ENCODE peak calls at places on chromosomes 2 and 18, in four cellular contexts. G is lower lobe of right lung, H is neural crest cell, A is colonic mucosa. M is an unnamed sample.

GRCh38 chr2:159615936-159616733 is at the start of gene BAZ2B:
- DNase-seq in G (no peak), H (peak; percentile 63), A (peak; percentile 65), M (peak; percentile 44)

GRCh38 chr18:48279312-48279711 is 129.9 kb downstream of the ZBTB7C start:
- DNase-seq in G (no peak), H (no peak), A (no peak), M (no peak)

GRCh38 chr18:68778280-68778875 is 19.5 kb upstream of the CCDC102B start:
- DNase-seq in G (no peak), H (no peak), A (no peak), M (no peak)

GRCh38 chr2:200787351-200788128 is 24.2 kb upstream of the BZW1 start:
- DNase-seq in G (no peak), H (no peak), A (no peak), M (no peak)

GRCh38 chr2:144165599-144166250 is 354.2 kb downstream of the ZEB2 start:
- DNase-seq in G (no peak), H (no peak), A (no peak), M (no peak)

GRCh38 chr2:59025157-59025757 is 784.1 kb upstream of the FANCL start:
- DNase-seq in G (peak; percentile 52), H (peak; percentile 59), A (peak; percentile 19), M (no peak)

GRCh38 chr2:107197601-107198000 is 311.6 kb upstream of the ST6GAL2 start:
- DNase-seq in G (no peak), H (no peak), A (no peak), M (no peak)

GRCh38 chr2:222715729-222716128 is 44.3 kb downstream of the MOGAT1 start:
- DNase-seq in G (no peak), H (no peak), A (peak; percentile 54), M (no peak)

GRCh38 chr2:30257266-30258214 is 26.2 kb downstream of the LBH start:
- DNase-seq in G (no peak), H (no peak), A (no peak), M (no peak)

GRCh38 chr2:128734521-128735295 is 416.0 kb upstream of the HS6ST1 start:
- DNase-seq in G (peak; percentile 74), H (no peak), A (no peak), M (peak; percentile 86)

GRCh38 chr18:45590060-45590537 is 25.2 kb upstream of the SLC14A2 start:
- DNase-seq in G (no peak), H (no peak), A (no peak), M (no peak)

GRCh38 chr2:46390036-46390435 is 89.3 kb upstream of the TMEM247 start:
- DNase-seq in G (no peak), H (no peak), A (no peak), M (no peak)

GRCh38 chr2:40032650-40033319 is 253.7 kb upstream of the THUMPD2 start:
- DNase-seq in G (no peak), H (no peak), A (no peak), M (no peak)

GRCh38 chr2:69770193-69770702 is 28.3 kb downstream of the ANXA4 start:
- DNase-seq in G (no peak), H (no peak), A (peak; percentile 70), M (peak; percentile 57)

GRCh38 chr2:149799296-149799695 is 211.7 kb upstream of the MMADHC start:
- DNase-seq in G (no peak), H (no peak), A (no peak), M (no peak)
- TF ChIP-seq CTCF in G (peak; percentile 22), H (peak; percentile 53), A (no peak), M (no peak)

GRCh38 chr2:70959271-70959761 is 19.1 kb upstream of the ANKRD53 start:
- DNase-seq in G (no peak), H (no peak), A (peak; percentile 3), M (no peak)

GRCh38 chr2:70961648-70961994 is 16.8 kb upstream of the ANKRD53 start:
- DNase-seq in G (no peak), H (no peak), A (no peak), M (no peak)

GRCh38 chr2:70959851-70960832 is 18.3 kb upstream of the ANKRD53 start:
- DNase-seq in G (no peak), H (no peak), A (peak; percentile 14), M (no peak)

GRCh38 chr2:70962211-70962884 is 16.1 kb upstream of the ANKRD53 start:
- DNase-seq in G (no peak), H (no peak), A (peak; percentile 9), M (no peak)

GRCh38 chr2:70960833-70961647 is 17.4 kb upstream of the ANKRD53 start:
- DNase-seq in G (no peak), H (no peak), A (peak; percentile 13), M (no peak)
- TF ChIP-seq CTCF in G (no peak), H (peak; percentile 6), A (no peak), M (no peak)

DNA sequence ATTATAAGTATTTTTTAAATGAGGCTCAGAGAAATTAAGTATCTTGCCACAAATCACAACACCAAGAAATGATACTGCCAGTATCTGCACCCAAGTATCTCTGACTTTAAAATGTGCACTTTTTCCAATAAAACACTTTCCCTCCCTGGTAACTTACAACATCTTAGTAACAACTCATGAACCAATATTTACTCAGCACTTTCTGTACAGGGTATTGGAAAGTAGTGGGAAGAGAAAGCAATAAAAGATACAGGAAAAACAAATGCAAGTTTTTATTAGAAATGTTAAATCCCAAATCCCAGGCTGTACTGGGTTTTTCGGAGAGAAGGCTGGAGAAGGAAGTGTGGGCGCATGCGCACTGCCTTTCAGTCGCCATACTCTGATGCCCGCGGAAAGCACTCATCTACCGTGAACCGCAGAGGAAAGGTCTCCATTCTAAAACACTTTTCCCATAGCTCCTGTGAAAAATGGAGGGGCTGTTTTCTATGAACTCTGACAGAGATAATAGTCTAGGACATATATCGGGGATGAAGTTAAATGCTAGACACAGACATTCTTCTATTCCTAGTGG is 52.1 kb downstream of the L3MBTL4 start:
- DNase-seq in G (no peak), H (no peak), A (no peak), M (no peak)
- TF ChIP-seq CTCF in G (no peak), H (no peak), A (no peak), M (no peak)

GRCh38 chr2:74142340-74142739 is 5.4 kb downstream of the BOLA3 start:
- DNase-seq in G (no peak), H (no peak), A (no peak), M (no peak)
- TF ChIP-seq CTCF in G (no peak), H (peak; percentile 36), A (no peak), M (no peak)

GRCh38 chr2:150011336-150011735 is 423.8 kb upstream of the MMADHC start:
- DNase-seq in G (no peak), H (no peak), A (no peak), M (no peak)

GRCh38 chr2:150013011-150013410 is 425.4 kb upstream of the MMADHC start:
- DNase-seq in G (no peak), H (no peak), A (no peak), M (no peak)

GRCh38 chr2:150007815-150008430 is 420.3 kb upstream of the MMADHC start:
- DNase-seq in G (no peak), H (no peak), A (no peak), M (no peak)

GRCh38 chr2:150003539-150003938 is 416.0 kb upstream of the MMADHC start:
- DNase-seq in G (no peak), H (no peak), A (no peak), M (no peak)

GRCh38 chr2:150008901-150009300 is 421.3 kb upstream of the MMADHC start:
- DNase-seq in G (no peak), H (no peak), A (no peak), M (no peak)
- TF ChIP-seq CTCF in G (no peak), H (no peak), A (no peak), M (no peak)

M was measured in CD14-positive monocyte.